ENCODE peak calls at places on chromosomes 4 and X, in eight cellular contexts. A is SW480, H is anterior cingulate cortex, W is fibroblast of the conjunctiva, G is NCI-H1417, B is right cardiac atrium, R is cardiac fibroblast, N is A172. X is an unnamed sample.

GRCh38 chr4:149887091-149887490 is 71.4 kb upstream of the IQCM start:
- DNase-seq in A (no peak), H (no peak), W (no peak), G (no peak), B (no peak), R (no peak), N (peak), X (no peak)

GRCh38 chr4:26346203-26346620 is 25.4 kb downstream of the RBPJ start:
- DNase-seq in A (no peak), H (no peak), W (no peak), G (no peak), B (no peak), R (peak), N (peak), X (no peak)

GRCh38 chr4:11514780-11515432 is 86.2 kb upstream of the HS3ST1 start:
- DNase-seq in A (no peak), H (no peak), W (no peak), G (no peak), B (peak), R (no peak), N (no peak), X (no peak)

GRCh38 chrX:10677490-10677889 is 57.1 kb upstream of the MID1 start:
- DNase-seq in A (no peak), H (no peak), W (no peak), G (peak), B (peak), R (no peak), N (no peak), X (no peak)

GRCh38 chr4:11821774-11822430 is 393.2 kb upstream of the HS3ST1 start:
- DNase-seq in A (no peak), H (no peak), W (no peak), G (no peak), B (no peak), R (no peak), N (no peak), X (no peak)

GRCh38 chrX:103343105-103343504 is 13.1 kb downstream of the TCEAL7 start:
- DNase-seq in A (peak), H (no peak), W (peak), G (peak), B (no peak), R (peak), N (no peak), X (no peak)

GRCh38 chr4:10162341-10163000 is 45.9 kb upstream of the WDR1 start:
- DNase-seq in A (no peak), H (no peak), W (no peak), G (no peak), B (no peak), R (no peak), N (no peak), X (no peak)

GRCh38 chr4:107806196-107806595 is 18.5 kb upstream of the SGMS2 start:
- DNase-seq in A (no peak), H (no peak), W (no peak), G (no peak), B (no peak), R (no peak), N (no peak), X (no peak)

GRCh38 chr4:83240379-83240875 is 44.2 kb downstream of the COQ2 start:
- DNase-seq in A (no peak), H (no peak), W (no peak), G (no peak), B (no peak), R (no peak), N (no peak), X (no peak)